ENCODE peak calls at places on chromosomes 4 and X, in five cellular contexts. S is GM12892, M is transverse colon, U is prostate gland, W is K562. R is an unnamed sample.

GRCh38 chr4:68883870-68884269 is 67.7 kb downstream of the UGT2A3 start:
- DNase-seq in U (no peak), M (no peak), S (no peak), W (no peak), R (no peak)

GRCh38 chr4:97917115-97917514 is 226.2 kb downstream of the STPG2 start:
- DNase-seq in W (no peak), M (no peak), U (no peak), S (no peak), R (no peak)

GRCh38 chr4:24583451-24584174 is 741 bp downstream of the DHX15 start:
- DNase-seq in S (peak), W (peak), M (peak), U (peak), R (peak)

GRCh38 chr4:169689681-169690080 is 68.1 kb downstream of the HPF1 start:
- DNase-seq in U (no peak), S (no peak), W (no peak), M (no peak), R (no peak)

GRCh38 chr4:145041378-145041777 is 56.6 kb downstream of the ANAPC10 start:
- DNase-seq in S (no peak), W (no peak), M (no peak), U (no peak), R (no peak)

GRCh38 chr4:64144994-64145393 is 264.3 kb downstream of the TECRL start:
- DNase-seq in M (no peak), U (peak), W (no peak), S (no peak), R (no peak)

GRCh38 chr4:185712350-185713024 is 99.5 kb downstream of the SORBS2 start:
- DNase-seq in S (no peak), U (no peak), W (no peak), M (no peak), R (no peak)

GRCh38 chrX:48794993-48795501 is 6.8 kb upstream of the HDAC6 start:
- DNase-seq in M (no peak), S (no peak), W (peak), U (no peak), R (no peak)

GRCh38 chr4:10084651-10085320 is 31.8 kb downstream of the WDR1 start:
- DNase-seq in W (no peak), U (no peak), S (peak), M (peak), R (peak)

GRCh38 chr4:169315530-169316306 is 45.0 kb upstream of the SH3RF1 start:
- DNase-seq in M (peak), U (no peak), W (no peak), S (no peak), R (no peak)

GRCh38 chr4:122930877-122931276 is 8.5 kb upstream of the NUDT6 start:
- DNase-seq in S (no peak), W (no peak), U (no peak), M (no peak), R (no peak)

GRCh38 chr4:6906046-6906445 is 3.6 kb upstream of the TBC1D14 start:
- DNase-seq in M (peak), W (no peak), S (no peak), U (no peak), R (peak)

GRCh38 chr4:125390126-125390525 is 75.4 kb downstream of the FAT4 start:
- DNase-seq in U (no peak), M (no peak), W (no peak), S (no peak), R (no peak)

GRCh38 chr4:183417356-183417755 is 27.1 kb upstream of the CDKN2AIP start:
- DNase-seq in U (no peak), W (no peak), M (no peak), S (no peak), R (no peak)

GRCh38 chr4:7804759-7805385 is 134.8 kb downstream of the AFAP1 start:
- DNase-seq in M (no peak), W (no peak), U (no peak), S (no peak), R (no peak)

GRCh38 chrX:51334276-51334675 is 1.7 kb downstream of the NUDT10 start:
- DNase-seq in U (no peak), M (no peak), S (no peak), W (no peak), R (no peak)

GRCh38 chrX:81957900-81958545 is 756.1 kb downstream of the SH3BGRL start:
- DNase-seq in U (no peak), S (peak), W (peak), M (no peak), R (no peak)

GRCh38 chr4:36997727-36998126 is 246.8 kb upstream of the NWD2 start:
- DNase-seq in S (no peak), M (no peak), U (no peak), W (no peak), R (no peak)

GRCh38 chr4:176272799-176273198 is 3.8 kb upstream of the ASB5 start:
- DNase-seq in M (no peak), S (no peak), W (peak), U (no peak), R (no peak)

GRCh38 chrX:41734530-41734929 is 10.5 kb downstream of the GPR82 start:
- DNase-seq in W (peak), U (no peak), S (no peak), M (no peak), R (no peak)

GRCh38 chrX:107775000-107775733 is 420 bp downstream of the TSC22D3 start:
- DNase-seq in U (no peak), S (no peak), M (peak), W (no peak), R (peak)

GRCh38 chrX:43813898-43814297 is 68.4 kb downstream of the MAOB start:
- DNase-seq in W (peak), M (no peak), S (no peak), U (no peak), R (no peak)

GRCh38 chr4:149765630-149766029 is 50.0 kb downstream of the IQCM start:
- DNase-seq in S (no peak), W (no peak), M (no peak), U (no peak), R (no peak)

GRCh38 chr4:1233641-1234277 is 15.2 kb downstream of the CTBP1 start:
- DNase-seq in U (no peak), M (no peak), W (no peak), S (no peak), R (peak)

GRCh38 chrX:143472334-143472938 is 44.8 kb downstream of the SPANXN3 start:
- DNase-seq in S (no peak), M (no peak), W (no peak), U (no peak), R (no peak)

GRCh38 chr4:1318488-1319213 is 28.4 kb upstream of the UVSSA start:
- DNase-seq in S (no peak), W (peak), M (no peak), U (no peak), R (no peak)

GRCh38 chr4:81757706-81758105 is 286.0 kb upstream of the RASGEF1B start:
- DNase-seq in M (no peak), W (no peak), U (no peak), S (no peak), R (no peak)

GRCh38 chrX:48468693-48469691 is 1.1 kb downstream of the SLC38A5 start:
- DNase-seq in U (no peak), S (no peak), W (peak), M (peak), R (peak)

GRCh38 chr4:168241953-168242352 is 76.6 kb downstream of the DDX60 start:
- DNase-seq in M (no peak), S (no peak), U (no peak), W (peak), R (no peak)

GRCh38 chr4:86762649-86763048 is 86.5 kb downstream of the SLC10A6 start:
- DNase-seq in U (no peak), M (no peak), S (no peak), W (no peak), R (no peak)

GRCh38 chr4:185999207-185999606 is 69.7 kb upstream of the TLR3 start:
- DNase-seq in M (no peak), S (no peak), W (no peak), U (peak), R (no peak)

GRCh38 chrX:57752866-57753265 is 72.8 kb upstream of the NLRP2B start:
- DNase-seq in U (no peak), W (no peak), M (no peak), S (no peak), R (no peak)

GRCh38 chr4:176320340-176320975 is 692 bp downstream of the SPCS3 start:
- DNase-seq in W (peak), M (peak), U (peak), S (peak), R (peak)

DNA sequence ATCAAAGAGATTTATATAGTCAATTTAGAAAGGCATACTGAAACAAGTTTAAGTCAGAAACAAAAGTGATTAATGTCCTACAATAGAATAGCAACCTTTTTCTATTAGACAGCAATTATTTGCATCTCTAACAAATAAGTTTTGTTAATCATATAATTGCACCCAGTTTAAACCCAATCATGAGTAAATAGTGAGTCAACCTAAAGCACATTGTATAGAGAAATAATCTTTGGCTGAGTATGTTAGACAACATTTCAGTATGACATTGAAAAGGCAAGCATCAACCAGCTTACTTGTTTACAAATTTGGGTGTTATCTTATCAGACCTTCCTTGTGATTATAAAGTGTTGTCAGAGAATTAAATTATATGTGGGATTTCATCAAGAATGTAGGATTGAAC is 209.5 kb downstream of the IL15 start:
- DNase-seq in W (no peak), M (no peak), S (no peak), U (no peak), R (no peak)
- TF ChIP-seq POLR2AphosphoS5 in W (no peak), M (no peak), S (no peak), U (no peak), R (no peak)

GRCh38 chr4:77566148-77566547 is 39.5 kb upstream of the CXCL13 start:
- DNase-seq in U (no peak), M (no peak), W (no peak), S (no peak), R (no peak)

GRCh38 chr4:77560170-77560569 is 45.5 kb upstream of the CXCL13 start:
- DNase-seq in M (no peak), W (no peak), U (no peak), S (no peak), R (no peak)

DNA sequence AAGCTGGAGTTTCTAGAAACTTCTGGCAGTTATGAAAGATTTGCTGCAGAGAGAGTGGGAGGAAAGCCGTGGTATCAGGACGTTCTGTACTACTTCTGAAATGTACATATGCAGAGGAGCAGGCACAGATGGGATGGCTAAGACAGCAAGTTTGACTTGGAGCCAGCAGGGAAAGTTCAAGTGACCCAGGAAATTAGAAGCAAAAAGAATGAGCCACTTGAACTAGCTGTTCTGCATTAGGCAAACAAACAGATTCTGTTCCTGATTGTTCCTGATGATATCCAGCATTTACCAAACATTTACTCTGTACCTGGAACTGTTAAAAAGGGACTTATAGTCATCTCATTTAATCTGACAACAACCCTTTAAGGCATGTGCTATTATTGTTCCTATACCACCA is 41.4 kb upstream of the CXCL13 start:
- DNase-seq in S (no peak), W (no peak), M (peak), U (peak), R (peak)
- TF ChIP-seq POLR2AphosphoS5 in S (no peak), W (no peak), M (peak), U (peak), R (no peak)

DNA sequence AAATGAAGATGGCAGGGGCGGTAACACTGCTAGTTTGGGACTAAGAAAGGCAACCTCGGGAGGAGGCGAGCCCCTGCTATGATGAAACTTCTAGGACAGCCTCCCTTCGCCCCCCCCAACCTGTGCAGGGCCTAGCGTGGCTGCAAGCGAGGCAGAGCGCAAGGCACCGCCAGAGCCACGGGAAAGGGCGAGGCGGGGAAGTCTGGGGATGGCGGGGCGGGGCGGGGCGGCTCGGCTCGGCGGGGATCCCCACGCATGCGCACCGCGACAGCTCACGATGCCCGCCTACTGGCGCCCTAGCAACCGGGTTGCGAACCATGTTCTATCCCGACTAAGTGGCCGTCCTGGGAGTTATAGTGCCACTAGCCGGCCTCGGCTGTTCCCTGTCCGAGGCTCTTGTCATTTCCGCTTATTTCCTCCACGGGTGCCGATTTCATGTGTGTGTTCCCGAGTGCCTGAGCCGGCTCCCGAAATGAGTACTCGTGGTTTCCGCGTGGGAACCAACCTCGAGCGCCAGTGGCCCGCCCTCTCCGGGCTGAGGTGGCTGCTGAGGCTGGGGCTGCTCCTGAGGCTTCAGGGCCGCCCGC is 28.7 kb upstream of the RBMX start:
- DNase-seq in M (peak), S (peak), U (peak), W (peak), R (peak)
- TF ChIP-seq POLR2AphosphoS5 in M (no peak), S (no peak), U (peak), W (no peak), R (peak)

GRCh38 chrX:153972368-153973126 is at the start of gene TMEM187:
- DNase-seq in M (peak), W (peak), U (peak), S (peak), R (peak)
- TF ChIP-seq POLR2AphosphoS5 in M (peak), W (no peak), U (peak), S (peak), R (peak)

GRCh38 chr4:54683616-54684346 is 26.0 kb downstream of the KIT start:
- DNase-seq in M (no peak), S (peak), W (peak), U (no peak), R (no peak)

GRCh38 chr4:54678826-54679225 is 21.1 kb downstream of the KIT start:
- DNase-seq in M (no peak), W (no peak), U (no peak), S (no peak), R (no peak)

GRCh38 chr4:54676062-54676461 is 18.3 kb downstream of the KIT start:
- DNase-seq in U (no peak), M (no peak), S (no peak), W (no peak), R (no peak)

GRCh38 chr4:54677416-54677815 is 19.7 kb downstream of the KIT start:
- DNase-seq in U (no peak), S (no peak), M (no peak), W (peak), R (no peak)

DNA sequence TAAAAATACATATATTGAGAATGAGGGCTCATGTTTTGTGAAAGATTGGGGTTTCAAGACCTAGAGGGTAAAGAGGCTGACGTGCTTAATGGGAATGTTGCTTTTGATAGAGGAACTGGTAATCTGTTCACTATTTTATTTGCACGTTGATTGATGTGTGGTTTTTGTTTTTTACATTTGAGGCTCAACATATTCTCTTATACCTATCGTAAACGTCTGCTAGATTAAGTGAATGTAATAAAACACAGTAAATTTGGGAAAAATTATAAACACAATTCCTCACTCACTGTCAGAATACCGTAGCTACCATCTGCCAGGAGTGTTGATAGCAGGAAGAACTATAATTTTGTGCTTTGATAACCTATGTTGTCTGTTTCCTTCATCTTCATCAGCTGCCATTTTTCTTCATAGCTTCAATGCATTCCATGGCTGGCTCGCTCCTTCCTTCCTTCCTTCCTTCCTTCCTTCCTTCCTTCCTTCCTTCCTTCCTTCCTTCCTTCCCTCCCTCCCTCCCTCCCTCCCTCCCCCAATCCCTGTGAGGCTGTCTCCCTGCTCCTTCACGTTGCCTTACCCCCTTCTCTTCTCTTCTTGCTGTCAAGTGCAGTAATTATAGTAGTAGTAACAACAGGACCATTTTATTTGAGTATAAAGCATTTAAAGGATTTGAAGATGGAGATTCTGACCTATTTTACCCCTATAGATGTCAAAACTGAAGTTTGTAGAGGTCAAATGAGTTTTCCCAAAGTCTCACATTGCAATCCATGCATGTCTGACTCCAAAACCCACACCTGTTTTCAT is 20.3 kb downstream of the KIT start:
- DNase-seq in U (no peak), S (no peak), W (no peak), M (no peak), R (no peak)
- TF ChIP-seq POLR2AphosphoS5 in U (no peak), S (no peak), W (no peak), M (no peak), R (no peak)

GRCh38 chr4:75630932-75631320 is 598 bp upstream of the CDKL2 start:
- DNase-seq in U (no peak), W (no peak), S (no peak), M (no peak), R (no peak)

GRCh38 chr4:75634281-75634680 is 4.0 kb upstream of the CDKL2 start:
- DNase-seq in M (no peak), S (no peak), W (no peak), U (no peak), R (no peak)

GRCh38 chr4:75633846-75634245 is 3.5 kb upstream of the CDKL2 start:
- DNase-seq in W (no peak), M (no peak), U (no peak), S (no peak), R (no peak)

GRCh38 chr4:75629239-75629638 is 1.1 kb downstream of the CDKL2 start:
- DNase-seq in U (no peak), W (no peak), M (no peak), S (no peak), R (no peak)

GRCh38 chr4:75630174-75630931 is at the start of gene CDKL2:
- DNase-seq in M (peak), U (peak), S (peak), W (no peak), R (peak)
- TF ChIP-seq POLR2AphosphoS5 in M (peak), U (peak), S (no peak), W (no peak), R (peak)

GRCh38 chr4:112289407-112290253 is 3.9 kb upstream of the TIFA start:
- DNase-seq in S (no peak), M (no peak), W (no peak), U (no peak), R (no peak)
- TF ChIP-seq POLR2AphosphoS5 in S (no peak), M (no peak), W (no peak), U (no peak), R (no peak)

GRCh38 chr4:95728145-95728544 is 111.7 kb upstream of the PDHA2 start:
- DNase-seq in S (no peak), U (no peak), W (no peak), M (no peak), R (peak)

GRCh38 chr4:95729596-95729995 is 110.3 kb upstream of the PDHA2 start:
- DNase-seq in W (no peak), U (no peak), S (no peak), M (no peak), R (no peak)

DNA sequence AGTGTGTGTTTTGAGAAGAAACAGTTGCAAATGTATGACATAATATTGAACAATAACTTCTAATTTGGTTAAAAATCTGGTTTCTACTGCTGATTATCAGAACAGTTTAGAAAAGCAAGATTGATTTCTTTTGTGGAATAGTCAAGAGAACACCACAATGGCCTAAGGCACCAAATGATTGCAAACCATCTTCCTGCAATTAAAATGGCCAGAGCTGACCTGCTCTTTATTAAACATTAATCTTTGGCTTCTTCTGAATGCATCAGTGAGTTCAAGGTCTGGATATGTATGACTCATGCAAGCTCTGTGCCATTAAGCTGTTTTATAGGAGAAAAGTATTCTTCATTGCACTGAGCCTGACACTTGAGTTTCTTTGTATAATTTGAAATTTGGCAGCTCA is 107.8 kb upstream of the PDHA2 start:
- DNase-seq in S (no peak), M (no peak), U (no peak), W (no peak), R (no peak)
- TF ChIP-seq POLR2AphosphoS5 in S (no peak), M (no peak), U (no peak), W (no peak), R (no peak)

GRCh38 chrX:24079405-24079804 is 24.6 kb downstream of the EIF2S3 start:
- DNase-seq in W (no peak), M (no peak), S (no peak), U (no peak), R (no peak)
- TF ChIP-seq POLR2AphosphoS5 in W (peak), M (no peak), S (no peak), U (no peak), R (no peak)

R was measured in sigmoid colon.